ENCODE peak calls at places on chromosome 7, in four cellular contexts. One of them, this sample, is unnamed.

GRCh38 chr7:68892211-68892610 is 706.1 kb upstream of the AUTS2 start:
- DNase-seq in hepatocyte: peak; percentile 37
- DNase-seq in MM.1S: no peak
- DNase-seq in neural progenitor cell: peak; percentile 3
- DNase-seq in this sample: no peak

GRCh38 chr7:13179011-13179574 is 491.7 kb downstream of the ARL4A start:
- DNase-seq in hepatocyte: no peak
- DNase-seq in MM.1S: peak; percentile 54
- DNase-seq in neural progenitor cell: peak; percentile 4
- DNase-seq in this sample: no peak

GRCh38 chr7:5423272-5423843 is at the start of gene TNRC18:
- DNase-seq in hepatocyte: no peak
- DNase-seq in MM.1S: peak; percentile 51
- DNase-seq in neural progenitor cell: no peak
- DNase-seq in this sample: peak; percentile 75

GRCh38 chr7:71750290-71750689 is 618.3 kb downstream of the GALNT17 start:
- DNase-seq in hepatocyte: no peak
- DNase-seq in MM.1S: no peak
- DNase-seq in neural progenitor cell: no peak
- DNase-seq in this sample: no peak

GRCh38 chr7:141073641-141074161 is at the start of gene TMEM178B:
- DNase-seq in hepatocyte: peak; percentile 8
- DNase-seq in MM.1S: peak; percentile 71
- DNase-seq in neural progenitor cell: peak; percentile 63
- DNase-seq in this sample: no peak

GRCh38 chr7:70040971-70041766 is 442.9 kb downstream of the AUTS2 start:
- DNase-seq in hepatocyte: peak; percentile 36
- DNase-seq in MM.1S: no peak
- DNase-seq in neural progenitor cell: peak; percentile 31
- DNase-seq in this sample: no peak

GRCh38 chr7:31734456-31734855 is 47.4 kb downstream of the PPP1R17 start:
- DNase-seq in hepatocyte: no peak
- DNase-seq in MM.1S: no peak
- DNase-seq in neural progenitor cell: no peak
- DNase-seq in this sample: no peak

GRCh38 chr7:93117852-93118530 is at the start of gene SAMD9:
- DNase-seq in hepatocyte: peak; percentile 48
- DNase-seq in MM.1S: peak; percentile 97
- DNase-seq in neural progenitor cell: no peak
- DNase-seq in this sample: peak; percentile 96

GRCh38 chr7:64951250-64951848 is 39.5 kb downstream of the ZNF117 start:
- DNase-seq in hepatocyte: peak; percentile 57
- DNase-seq in MM.1S: peak; percentile 54
- DNase-seq in neural progenitor cell: peak; percentile 49
- DNase-seq in this sample: peak; percentile 85

GRCh38 chr7:44244282-44244681 is 43.5 kb downstream of the YKT6 start:
- DNase-seq in hepatocyte: no peak
- DNase-seq in MM.1S: peak; percentile 33
- DNase-seq in neural progenitor cell: peak; percentile 68
- DNase-seq in this sample: peak; percentile 63

GRCh38 chr7:113891828-113892227 is 27.0 kb downstream of the PPP1R3A start:
- DNase-seq in hepatocyte: no peak
- DNase-seq in MM.1S: no peak
- DNase-seq in neural progenitor cell: no peak
- DNase-seq in this sample: no peak

GRCh38 chr7:76225951-76226350 is 24.3 kb downstream of the SRRM3 start:
- DNase-seq in hepatocyte: no peak
- DNase-seq in MM.1S: no peak
- DNase-seq in neural progenitor cell: no peak
- DNase-seq in this sample: peak; percentile 17

GRCh38 chr7:145848691-145849090 is 267.9 kb upstream of the CNTNAP2 start:
- DNase-seq in hepatocyte: peak; percentile 29
- DNase-seq in MM.1S: peak; percentile 25
- DNase-seq in neural progenitor cell: peak; percentile 72
- DNase-seq in this sample: peak; percentile 45

GRCh38 chr7:91503934-91504575 is 239.8 kb downstream of the FZD1 start:
- DNase-seq in hepatocyte: no peak
- DNase-seq in MM.1S: no peak
- DNase-seq in neural progenitor cell: no peak
- DNase-seq in this sample: no peak

GRCh38 chr7:37323912-37324430 is 124.7 kb downstream of the ELMO1 start:
- DNase-seq in hepatocyte: no peak
- DNase-seq in MM.1S: no peak
- DNase-seq in neural progenitor cell: no peak
- DNase-seq in this sample: no peak

GRCh38 chr7:16028651-16029050 is 342.2 kb upstream of the MEOX2 start:
- DNase-seq in hepatocyte: no peak
- DNase-seq in MM.1S: no peak
- DNase-seq in neural progenitor cell: no peak
- DNase-seq in this sample: no peak

GRCh38 chr7:73436031-73436929 is 2.7 kb downstream of the FZD9 start:
- DNase-seq in hepatocyte: peak; percentile 47
- DNase-seq in MM.1S: no peak
- DNase-seq in neural progenitor cell: no peak
- DNase-seq in this sample: no peak

GRCh38 chr7:21939136-21939857 is 6.4 kb downstream of the CDCA7L start:
- DNase-seq in hepatocyte: no peak
- DNase-seq in MM.1S: peak; percentile 41
- DNase-seq in neural progenitor cell: no peak
- DNase-seq in this sample: peak; percentile 41

GRCh38 chr7:22110881-22111280 is 165.2 kb upstream of the CDCA7L start:
- DNase-seq in hepatocyte: no peak
- DNase-seq in MM.1S: no peak
- DNase-seq in neural progenitor cell: no peak
- DNase-seq in this sample: no peak

GRCh38 chr7:91379246-91379645 is 115.0 kb downstream of the FZD1 start:
- DNase-seq in hepatocyte: no peak
- DNase-seq in MM.1S: no peak
- DNase-seq in neural progenitor cell: no peak
- DNase-seq in this sample: no peak

GRCh38 chr7:146249272-146249671 is 132.7 kb downstream of the CNTNAP2 start:
- DNase-seq in hepatocyte: no peak
- DNase-seq in MM.1S: no peak
- DNase-seq in neural progenitor cell: no peak
- DNase-seq in this sample: no peak

GRCh38 chr7:73701357-73701995 is 18.0 kb downstream of the STX1A start:
- DNase-seq in hepatocyte: peak; percentile 73
- DNase-seq in MM.1S: no peak
- DNase-seq in neural progenitor cell: peak; percentile 75
- DNase-seq in this sample: peak; percentile 68

GRCh38 chr7:79495544-79496272 is 42.2 kb upstream of the MAGI2 start:
- DNase-seq in hepatocyte: no peak
- DNase-seq in MM.1S: no peak
- DNase-seq in neural progenitor cell: no peak
- DNase-seq in this sample: no peak

GRCh38 chr7:157668884-157669767 is 332.3 kb downstream of the DNAJB6 start:
- DNase-seq in hepatocyte: no peak
- DNase-seq in MM.1S: no peak
- DNase-seq in neural progenitor cell: no peak
- DNase-seq in this sample: no peak
- H3K9me3 ChIP-seq in hepatocyte: no peaks in the 10 kb centered on the region
- H3K9me3 ChIP-seq in MM.1S: no peaks in the 10 kb centered on the region
- H3K9me3 ChIP-seq in neural progenitor cell: no peaks in the 10 kb centered on the region
- H3K9me3 ChIP-seq in this sample: no peaks in the 10 kb centered on the region

GRCh38 chr7:30349816-30350215 is 65.4 kb downstream of the ZNRF2 start:
- DNase-seq in hepatocyte: no peak
- DNase-seq in MM.1S: no peak
- DNase-seq in neural progenitor cell: no peak
- DNase-seq in this sample: no peak

GRCh38 chr7:30348083-30348560 is 63.7 kb downstream of the ZNRF2 start:
- DNase-seq in hepatocyte: peak; percentile 8
- DNase-seq in MM.1S: peak; percentile 91
- DNase-seq in neural progenitor cell: no peak
- DNase-seq in this sample: peak; percentile 82

GRCh38 chr7:30349170-30349569 is 64.8 kb downstream of the ZNRF2 start:
- DNase-seq in hepatocyte: peak; percentile 13
- DNase-seq in MM.1S: no peak
- DNase-seq in neural progenitor cell: no peak
- DNase-seq in this sample: no peak

GRCh38 chr7:30347226-30348082 is 63.1 kb downstream of the ZNRF2 start:
- DNase-seq in hepatocyte: no peak
- DNase-seq in MM.1S: no peak
- DNase-seq in neural progenitor cell: no peak
- DNase-seq in this sample: no peak

DNA sequence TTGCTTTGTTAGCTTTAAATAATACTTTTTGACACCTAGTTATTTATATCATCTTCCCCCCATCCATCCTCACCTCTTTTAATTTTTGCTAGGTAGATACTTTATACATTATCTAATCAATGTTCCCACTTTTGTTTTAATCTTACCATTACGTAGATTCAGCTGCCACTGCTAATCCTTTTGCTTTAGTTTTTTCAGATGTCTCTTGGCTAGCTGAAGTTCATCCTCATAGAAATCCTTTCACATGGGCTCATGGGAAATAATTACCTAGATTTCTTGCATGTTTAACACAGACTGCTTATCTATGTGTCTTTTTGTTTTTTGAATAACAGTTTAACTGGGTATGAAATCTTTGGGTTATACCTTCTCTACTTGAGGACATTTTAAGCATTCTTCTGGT is 60.1 kb downstream of the ZNRF2 start:
- DNase-seq in hepatocyte: no peak
- DNase-seq in MM.1S: no peak
- DNase-seq in neural progenitor cell: no peak
- DNase-seq in this sample: no peak
- H3K4me1 ChIP-seq in hepatocyte: no peaks in the 10 kb centered on the region
- H3K4me1 ChIP-seq in MM.1S: peaks cover 35% of the 10 kb centered on the region
- H3K4me1 ChIP-seq in neural progenitor cell: peaks cover 28% of the 10 kb centered on the region
- H3K4me1 ChIP-seq in this sample: peaks cover 71% of the 10 kb centered on the region

GRCh38 chr7:108227360-108227749 is 97.2 kb upstream of the LAMB4 start:
- DNase-seq in hepatocyte: no peak
- DNase-seq in MM.1S: no peak
- DNase-seq in neural progenitor cell: no peak
- DNase-seq in this sample: no peak

GRCh38 chr7:108225531-108226181 is 95.5 kb upstream of the LAMB4 start:
- DNase-seq in hepatocyte: no peak
- DNase-seq in MM.1S: no peak
- DNase-seq in neural progenitor cell: no peak
- DNase-seq in this sample: no peak

GRCh38 chr7:108226723-108227359 is 96.7 kb upstream of the LAMB4 start:
- DNase-seq in hepatocyte: no peak
- DNase-seq in MM.1S: no peak
- DNase-seq in neural progenitor cell: no peak
- DNase-seq in this sample: no peak

GRCh38 chr7:108222236-108222892 is 92.2 kb upstream of the LAMB4 start:
- DNase-seq in hepatocyte: no peak
- DNase-seq in MM.1S: no peak
- DNase-seq in neural progenitor cell: no peak
- DNase-seq in this sample: no peak

DNA sequence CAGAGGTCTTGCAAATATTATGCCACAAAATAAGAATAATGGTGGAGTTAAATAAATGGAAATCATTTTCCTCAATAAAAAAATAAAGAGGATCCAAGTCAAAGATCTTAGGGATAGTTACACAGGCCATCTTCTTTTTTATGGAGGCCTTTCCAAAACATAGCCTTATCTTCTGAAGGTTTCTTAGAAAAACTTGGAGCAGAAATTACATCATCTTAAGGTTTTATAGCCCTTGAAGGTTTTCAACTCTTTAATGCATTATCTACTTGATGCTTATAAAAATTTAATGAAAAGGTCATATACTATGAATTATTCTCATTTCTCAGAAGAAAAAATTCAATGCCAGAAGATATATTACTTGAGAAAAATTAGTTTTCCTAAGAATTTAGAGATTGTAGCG is 94.2 kb upstream of the LAMB4 start:
- DNase-seq in hepatocyte: no peak
- DNase-seq in MM.1S: no peak
- DNase-seq in neural progenitor cell: no peak
- DNase-seq in this sample: no peak
- H2AFZ ChIP-seq in hepatocyte: no peak overlapping the region
- H2AFZ ChIP-seq in MM.1S: no peak overlapping the region
- H2AFZ ChIP-seq in neural progenitor cell: no peak overlapping the region
- H2AFZ ChIP-seq in this sample: no peak overlapping the region

DNA sequence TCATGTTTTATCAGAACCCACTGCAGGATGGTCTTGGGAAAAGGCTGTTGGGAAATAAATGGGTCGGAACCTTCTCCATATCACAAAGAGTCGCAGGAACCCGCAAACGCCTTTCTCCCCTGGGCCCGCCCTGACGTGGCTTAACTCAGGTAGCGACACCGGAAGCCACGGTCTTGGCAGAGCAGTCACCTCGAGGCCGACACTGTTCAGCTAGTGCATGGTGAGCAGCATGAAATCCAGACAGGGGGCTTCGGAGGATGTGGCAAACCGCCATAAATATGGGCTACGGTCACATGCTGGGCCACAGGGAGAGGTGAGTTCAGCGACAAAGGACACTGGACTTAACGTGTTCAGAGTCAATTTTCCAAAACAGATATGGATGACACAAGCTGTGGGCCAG is 421.9 kb downstream of the PTPRN2 start:
- DNase-seq in hepatocyte: no peak
- DNase-seq in MM.1S: no peak
- DNase-seq in neural progenitor cell: no peak
- DNase-seq in this sample: no peak
- H3K9me3 ChIP-seq in hepatocyte: no peaks in the 10 kb centered on the region
- H3K9me3 ChIP-seq in MM.1S: no peaks in the 10 kb centered on the region
- H3K9me3 ChIP-seq in neural progenitor cell: no peaks in the 10 kb centered on the region
- H3K9me3 ChIP-seq in this sample: no peaks in the 10 kb centered on the region